ENCODE peak calls at places on chromosomes 5 and 9, in eight cellular contexts. Y is activated T-helper 2 cell treated with anti-CD3 and anti-CD28 coated beads, Interferon-gamma antibody, Interleukin-2, Interleukin-4, amounts not matched to agents 10 μg/mL and 5 μg/mL and 100 μg/mL, durations not matched to agents 14 hours and 24 hours and 36 hours; D is epithelial cell of esophagus; P is activated CD8-positive, alpha-beta memory T cell treated with anti-CD3 and anti-CD28 coated beads, Interleukin-2, amount 10 ng/mL, durations not matched to agents 7 days and 5 days; R is KG1; W is ELR; S is stimulated activated CD8-positive, alpha-beta memory T cell treated with anti-CD3 and anti-CD28 coated beads, Interleukin-15, amount 100 ng/mL, for 1 hour; O is stimulated activated CD4-positive, alpha-beta T cell treated with anti-CD3 and anti-CD28 coated beads, Interleukin-12 subunit alpha, Interleukin-12 subunit beta, amount 100 ng/mL, for 24 hours. C is an unnamed sample.

GRCh38 chr5:142246263-142246662 is 78.6 kb downstream of the SPRY4 start:
- DNase-seq in Y (no peak), D (peak), P (no peak), R (no peak), W (peak), S (no peak), O (no peak), C (no peak)

GRCh38 chr9:36542355-36542754 is 30.3 kb upstream of the MELK start:
- DNase-seq in Y (no peak), D (no peak), P (no peak), R (no peak), W (no peak), S (no peak), O (no peak), C (no peak)

GRCh38 chr5:179122411-179123108 is 62.4 kb downstream of the ZNF354C start:
- DNase-seq in Y (no peak), D (no peak), P (no peak), R (no peak), W (no peak), S (no peak), O (no peak), C (no peak)

GRCh38 chr9:134642385-134643181 is 980 bp downstream of the COL5A1 start:
- DNase-seq in Y (no peak), D (no peak), P (no peak), R (no peak), W (peak), S (no peak), O (no peak), C (no peak)

GRCh38 chr5:139382781-139383180 is 316 bp downstream of the SLC23A1 start:
- DNase-seq in Y (no peak), D (no peak), P (no peak), R (no peak), W (no peak), S (no peak), O (no peak), C (no peak)

GRCh38 chr9:98767196-98767595 is 29.2 kb downstream of the ANKS6 start:
- DNase-seq in Y (no peak), D (no peak), P (peak), R (no peak), W (no peak), S (no peak), O (no peak), C (no peak)

GRCh38 chr9:36470891-36471290 is 70.8 kb upstream of the RNF38 start:
- DNase-seq in Y (peak), D (peak), P (peak), R (peak), W (peak), S (no peak), O (peak), C (no peak)

GRCh38 chr9:115018547-115019435 is 88.4 kb upstream of the TNFSF8 start:
- DNase-seq in Y (no peak), D (no peak), P (no peak), R (no peak), W (peak), S (no peak), O (no peak), C (no peak)

GRCh38 chr5:154841273-154841661 is 9.1 kb downstream of the FAXDC2 start:
- DNase-seq in Y (no peak), D (no peak), P (no peak), R (no peak), W (no peak), S (no peak), O (no peak), C (no peak)

GRCh38 chr9:87657190-87657589 is 68.7 kb upstream of the CTSL start:
- DNase-seq in Y (no peak), D (no peak), P (no peak), R (no peak), W (no peak), S (no peak), O (no peak), C (no peak)

GRCh38 chr5:82327961-82328360 is 49.8 kb upstream of the RPS23 start:
- DNase-seq in Y (no peak), D (no peak), P (no peak), R (no peak), W (no peak), S (no peak), O (no peak), C (no peak)